ENCODE peak calls at places on chromosomes 16 and 17, in ten cellular contexts. W is right atrium auricular region, T is fibroblast of mammary gland, Q is left lung, G is astrocyte of the cerebellum, C is PC-3, O is GM10248, U is testis, Y is psoas muscle, N is endodermal cell. K is an unnamed sample.

GRCh38 chr17:48925991-48926342 is 17.8 kb downstream of the UBE2Z start:
- DNase-seq in W (no peak), T (no peak), Q (no peak), G (no peak), C (no peak), O (no peak), U (no peak), Y (no peak), N (no peak), K (no peak)

GRCh38 chr17:15335446-15335845 is 6.0 kb downstream of the TEKT3 start:
- DNase-seq in W (no peak), T (no peak), Q (no peak), G (no peak), C (no peak), O (no peak), U (no peak), Y (no peak), N (no peak), K (no peak)

GRCh38 chr17:38705803-38706624 is 941 bp downstream of the MLLT6 start:
- DNase-seq in W (peak), T (peak), Q (peak), G (no peak), C (peak), O (no peak), U (peak), Y (peak), N (peak), K (peak)

GRCh38 chr17:28598389-28598788 is 436 bp downstream of the SPAG5 start:
- DNase-seq in W (no peak), T (no peak), Q (no peak), G (no peak), C (no peak), O (no peak), U (no peak), Y (no peak), N (no peak), K (no peak)

GRCh38 chr17:78645421-78646295 is 68.5 kb upstream of the DNAH17 start:
- DNase-seq in W (peak), T (peak), Q (peak), G (no peak), C (peak), O (peak), U (peak), Y (peak), N (no peak), K (peak)

GRCh38 chr16:85650864-85651811 is 37.6 kb downstream of the GINS2 start:
- DNase-seq in W (no peak), T (no peak), Q (no peak), G (no peak), C (no peak), O (no peak), U (no peak), Y (peak), N (no peak), K (no peak)

GRCh38 chr17:72237223-72237622 is 116.4 kb downstream of the SOX9 start:
- DNase-seq in W (no peak), T (no peak), Q (no peak), G (no peak), C (no peak), O (no peak), U (no peak), Y (no peak), N (peak), K (no peak)

GRCh38 chr16:56814537-56815432 is 50.2 kb upstream of the SLC12A3 start:
- DNase-seq in W (no peak), T (no peak), Q (no peak), G (no peak), C (no peak), O (no peak), U (no peak), Y (no peak), N (no peak), K (no peak)

GRCh38 chr17:40963838-40964237 is 2.9 kb downstream of the KRT39 start:
- DNase-seq in W (no peak), T (peak), Q (no peak), G (no peak), C (peak), O (peak), U (no peak), Y (no peak), N (no peak), K (no peak)

GRCh38 chr16:9077001-9077809 is 14.2 kb upstream of the HAPSTR1 start:
- DNase-seq in W (no peak), T (peak), Q (peak), G (no peak), C (peak), O (no peak), U (no peak), Y (no peak), N (no peak), K (no peak)

GRCh38 chr17:77111916-77112315 is 28.9 kb upstream of the SEC14L1 start:
- DNase-seq in W (no peak), T (no peak), Q (no peak), G (no peak), C (no peak), O (no peak), U (no peak), Y (no peak), N (no peak), K (no peak)

GRCh38 chr16:54957403-54957802 is 26.7 kb downstream of the IRX5 start:
- DNase-seq in W (no peak), T (peak), Q (no peak), G (no peak), C (peak), O (no peak), U (no peak), Y (no peak), N (peak), K (peak)

GRCh38 chr17:64507418-64507766 is 615 bp downstream of the CEP95 start:
- DNase-seq in W (no peak), T (peak), Q (no peak), G (peak), C (peak), O (peak), U (no peak), Y (peak), N (no peak), K (no peak)
- TF ChIP-seq CTCF in W (peak), T (peak), Q (peak), G (peak), C (peak), O (peak), U (peak), Y (peak), N (peak), K (peak)

GRCh38 chr17:70100983-70101382 is 26.0 kb downstream of the KCNJ16 start:
- DNase-seq in W (no peak), T (peak), Q (no peak), G (no peak), C (peak), O (no peak), U (no peak), Y (no peak), N (no peak), K (no peak)

GRCh38 chr17:70098030-70098429 is 23.0 kb downstream of the KCNJ16 start:
- DNase-seq in W (no peak), T (peak), Q (no peak), G (no peak), C (no peak), O (no peak), U (no peak), Y (no peak), N (no peak), K (no peak)

GRCh38 chr17:70099884-70100283 is 24.9 kb downstream of the KCNJ16 start:
- DNase-seq in W (no peak), T (no peak), Q (no peak), G (no peak), C (no peak), O (no peak), U (no peak), Y (no peak), N (no peak), K (no peak)

GRCh38 chr17:70096861-70097260 is 21.8 kb downstream of the KCNJ16 start:
- DNase-seq in W (no peak), T (no peak), Q (no peak), G (no peak), C (no peak), O (no peak), U (no peak), Y (no peak), N (no peak), K (no peak)

DNA sequence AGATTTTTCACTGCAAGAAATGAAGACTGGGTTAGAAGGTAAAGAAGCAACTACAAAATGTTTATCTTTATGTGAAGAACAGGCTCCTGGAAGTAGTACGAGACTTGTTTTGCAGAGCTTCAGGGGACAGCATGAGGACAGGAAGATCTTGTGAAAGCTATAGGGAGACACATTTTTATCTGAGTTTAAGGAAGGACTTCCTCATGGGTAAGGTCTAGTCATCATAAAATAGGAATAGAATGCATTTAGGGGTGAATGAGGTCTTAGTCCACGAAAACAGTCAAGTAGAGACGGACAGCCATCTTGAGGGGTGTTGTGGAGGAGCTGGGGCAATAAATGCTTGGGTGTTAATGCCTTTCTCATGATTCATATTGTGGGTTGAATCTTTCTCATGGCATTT is 24.2 kb downstream of the KCNJ16 start:
- DNase-seq in W (no peak), T (no peak), Q (no peak), G (no peak), C (no peak), O (no peak), U (no peak), Y (no peak), N (no peak), K (no peak)
- TF ChIP-seq CTCF in W (no peak), T (no peak), Q (no peak), G (no peak), C (no peak), O (no peak), U (no peak), Y (no peak), N (no peak), K (no peak)

GRCh38 chr16:1613240-1613639 is 1.1 kb downstream of the CRAMP1 start:
- DNase-seq in W (no peak), T (no peak), Q (no peak), G (no peak), C (peak), O (no peak), U (peak), Y (no peak), N (no peak), K (no peak)
- TF ChIP-seq CTCF in W (no peak), T (no peak), Q (no peak), G (no peak), C (no peak), O (no peak), U (no peak), Y (no peak), N (no peak), K (no peak)

DNA sequence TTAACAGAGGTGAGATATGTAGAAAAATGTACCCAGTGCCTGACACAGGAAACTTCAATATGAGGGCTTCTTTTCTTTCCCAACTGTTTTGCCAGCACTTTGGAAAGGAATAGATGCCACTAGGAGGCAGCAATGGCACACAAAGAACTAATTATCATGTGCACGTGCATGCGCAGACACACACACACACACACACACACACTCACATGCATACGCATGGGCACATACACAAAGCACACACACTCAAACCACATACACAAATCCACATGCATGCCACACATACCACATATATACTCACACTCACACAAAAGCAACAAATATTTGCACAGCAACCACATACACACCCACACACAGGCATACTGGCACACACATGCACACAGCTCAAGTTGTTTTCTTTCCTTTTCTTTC is 8.8 kb upstream of the CEP112 start:
- DNase-seq in W (no peak), T (peak), Q (no peak), G (peak), C (peak), O (no peak), U (peak), Y (no peak), N (peak), K (peak)
- TF ChIP-seq CTCF in W (no peak), T (peak), Q (peak), G (peak), C (peak), O (no peak), U (peak), Y (peak), N (peak), K (peak)

GRCh38 chr16:68022728-68023537 is at the start of the genes DDX28 and DUS2:
- DNase-seq in W (peak), T (peak), Q (peak), G (peak), C (peak), O (peak), U (peak), Y (peak), N (peak), K (peak)
- TF ChIP-seq CTCF in W (no peak), T (no peak), Q (no peak), G (no peak), C (no peak), O (peak), U (peak), Y (no peak), N (no peak), K (no peak)

GRCh38 chr16:13770436-13770835 is 149.5 kb upstream of the ERCC4 start:
- DNase-seq in W (no peak), T (no peak), Q (no peak), G (no peak), C (no peak), O (no peak), U (no peak), Y (no peak), N (no peak), K (no peak)

GRCh38 chr16:13772782-13773181 is 147.2 kb upstream of the ERCC4 start:
- DNase-seq in W (no peak), T (no peak), Q (no peak), G (no peak), C (no peak), O (no peak), U (no peak), Y (no peak), N (no peak), K (no peak)

GRCh38 chr16:13766334-13766733 is 153.6 kb upstream of the ERCC4 start:
- DNase-seq in W (no peak), T (no peak), Q (no peak), G (no peak), C (no peak), O (no peak), U (no peak), Y (no peak), N (no peak), K (no peak)

GRCh38 chr16:13767215-13767614 is 152.7 kb upstream of the ERCC4 start:
- DNase-seq in W (no peak), T (peak), Q (no peak), G (peak), C (no peak), O (no peak), U (no peak), Y (no peak), N (no peak), K (no peak)
- TF ChIP-seq CTCF in W (no peak), T (no peak), Q (no peak), G (peak), C (no peak), O (no peak), U (no peak), Y (peak), N (peak), K (no peak)

DNA sequence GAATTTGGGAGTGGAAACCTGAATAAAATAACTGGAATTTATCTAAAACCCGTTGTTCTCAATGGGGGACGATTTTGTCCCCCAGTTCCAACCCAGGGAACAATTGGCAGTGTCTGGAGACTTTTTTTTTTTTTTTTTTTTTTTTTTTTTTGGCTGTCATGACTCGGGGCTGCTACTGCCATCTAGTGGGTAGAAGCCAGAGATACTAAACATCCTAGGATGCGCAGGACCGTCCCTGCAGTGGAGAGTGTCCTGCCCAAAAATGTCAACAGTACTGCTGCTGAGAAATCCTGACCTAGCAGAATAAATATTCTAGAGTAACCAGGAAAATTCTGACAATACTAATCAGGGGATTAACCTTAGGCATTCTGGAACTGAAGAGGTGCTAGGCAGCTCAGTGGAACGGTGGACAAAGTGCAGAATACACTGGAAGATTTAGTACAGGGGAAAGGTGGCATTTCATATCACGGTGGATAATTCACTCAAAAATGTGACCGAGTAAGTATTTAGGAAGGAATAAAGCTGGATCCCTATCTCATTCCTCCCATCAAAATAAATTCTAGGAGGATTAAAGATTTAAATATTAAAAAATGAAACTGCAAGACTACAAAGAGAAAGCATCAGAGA is 107.6 kb downstream of the SPECC1 start:
- DNase-seq in W (no peak), T (peak), Q (no peak), G (no peak), C (peak), O (peak), U (peak), Y (no peak), N (peak), K (peak)
- TF ChIP-seq CTCF in W (no peak), T (peak), Q (peak), G (peak), C (peak), O (peak), U (peak), Y (peak), N (peak), K (peak)

DNA sequence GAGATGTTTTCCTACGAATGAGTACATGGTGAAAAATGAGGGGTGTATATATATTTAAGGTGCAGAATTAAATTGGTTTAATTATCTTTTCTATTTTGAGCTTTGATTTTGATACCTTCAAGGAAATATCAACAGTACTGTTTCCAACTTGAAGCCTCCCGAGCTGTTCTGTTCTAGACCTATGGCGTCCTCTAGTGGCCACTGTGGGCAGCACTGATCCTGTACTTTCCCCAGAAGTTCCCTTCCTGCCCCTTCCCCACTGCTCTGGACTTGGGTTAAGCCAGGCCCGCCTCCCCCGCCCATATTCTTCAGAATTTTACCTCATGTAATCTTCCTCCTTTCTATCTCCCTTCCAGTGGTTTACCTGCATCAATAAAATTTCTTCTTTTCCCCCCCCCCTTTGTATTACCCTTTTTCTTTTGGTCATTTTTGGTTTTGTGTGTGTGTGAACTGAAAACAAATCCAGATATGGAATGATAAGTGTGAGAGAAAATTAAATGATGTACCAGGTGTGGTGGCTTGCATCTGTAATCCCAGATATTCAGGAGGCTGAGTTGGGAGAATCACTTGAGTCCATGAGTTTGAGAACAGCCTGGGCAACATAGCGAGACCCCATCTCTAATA is 1643.5 kb downstream of the TP53TG3F start:
- DNase-seq in W (no peak), T (no peak), Q (no peak), G (no peak), C (no peak), O (no peak), U (peak), Y (no peak), N (no peak), K (no peak)
- TF ChIP-seq CTCF in W (no peak), T (no peak), Q (no peak), G (no peak), C (no peak), O (no peak), U (peak), Y (no peak), N (no peak), K (no peak)

DNA sequence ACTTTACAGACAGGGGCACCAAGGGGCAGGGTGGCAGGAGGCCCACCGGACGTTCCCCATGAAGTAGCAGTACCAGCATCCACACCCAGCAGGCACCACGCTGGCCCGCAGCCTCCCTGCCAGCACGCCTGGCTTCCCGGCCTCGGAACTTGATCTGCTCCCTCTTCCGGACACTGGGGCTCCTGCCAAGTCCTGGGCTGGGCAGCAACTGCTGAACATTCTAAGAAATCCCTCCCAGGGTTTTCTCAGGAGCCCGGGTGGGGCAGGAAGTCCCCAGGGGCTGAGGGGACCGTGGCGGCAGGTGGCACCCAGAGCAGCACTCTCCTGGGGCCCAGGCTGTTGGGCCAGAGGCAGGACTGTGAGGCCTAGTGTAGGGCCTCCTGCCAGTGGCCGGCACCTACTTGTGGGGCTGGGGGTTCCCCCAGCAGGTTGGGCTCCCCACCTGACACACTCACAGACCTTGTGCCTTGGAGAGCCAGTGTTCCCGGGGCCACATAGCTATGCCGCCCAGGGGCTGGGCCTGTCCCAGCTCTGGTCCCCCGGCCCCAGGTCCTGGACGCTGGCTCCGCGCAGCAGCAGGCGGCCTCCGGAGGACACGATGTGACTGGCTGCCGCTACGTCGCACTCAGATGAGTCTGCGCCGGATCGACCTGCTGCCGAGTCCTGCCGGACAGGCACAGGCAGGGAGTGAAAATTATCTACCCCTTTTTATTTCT is 86.2 kb upstream of the CBX4 start:
- DNase-seq in W (no peak), T (no peak), Q (peak), G (peak), C (peak), O (no peak), U (peak), Y (peak), N (peak), K (peak)
- TF ChIP-seq CTCF in W (no peak), T (no peak), Q (no peak), G (peak), C (peak), O (no peak), U (no peak), Y (peak), N (no peak), K (no peak)

GRCh38 chr17:57875109-57876022 is 25.5 kb upstream of the MRPS23 start:
- DNase-seq in W (peak), T (peak), Q (peak), G (peak), C (peak), O (no peak), U (peak), Y (peak), N (peak), K (peak)
- TF ChIP-seq CTCF in W (peak), T (peak), Q (peak), G (peak), C (peak), O (no peak), U (peak), Y (peak), N (peak), K (peak)

K was measured in transverse colon.